ENCODE peak calls at places on chromosomes 3 and 15, in ten cellular contexts. V is Peyer's patch, U is heart right ventricle, J is brain microvascular endothelial cell, X is tibial nerve, W is GM12878, H is ovary, F is heart left ventricle, Z is left ventricle myocardium inferior, I is H9. G is an unnamed sample. For H3K27me3, the result is how much of the 10 kb centered on the place peaks cover.

GRCh38 chr15:59313703-59314332 is 58.9 kb downstream of the MYO1E start:
- DNase-seq in I (no peak), X (peak), Z (peak), V (peak), U (peak), H (peak), F (peak), J (no peak), W (peak), G (peak)

GRCh38 chr15:29294732-29295131 is 25.1 kb upstream of the NSMCE3 start:
- DNase-seq in X (no peak), H (no peak), U (no peak), F (no peak), J (no peak), W (no peak), I (no peak), Z (no peak), V (no peak), G (no peak)

GRCh38 chr15:54150255-54150654 is 172.0 kb downstream of the UNC13C start:
- DNase-seq in J (peak), I (no peak), H (no peak), Z (no peak), W (peak), U (no peak), X (no peak), F (no peak), V (no peak), G (no peak)

GRCh38 chr3:11899826-11900225 is 53.1 kb upstream of the TAMM41 start:
- DNase-seq in H (no peak), Z (no peak), F (no peak), W (no peak), J (no peak), U (no peak), I (no peak), X (no peak), V (no peak), G (no peak)

GRCh38 chr3:43770426-43771103 is 79.8 kb downstream of the ABHD5 start:
- DNase-seq in I (no peak), Z (peak), V (peak), W (no peak), H (peak), U (peak), X (peak), J (peak), F (peak), G (peak)

GRCh38 chr3:65596511-65597224 is 442.1 kb downstream of the MAGI1 start:
- DNase-seq in J (no peak), W (no peak), I (no peak), U (no peak), H (no peak), X (no peak), Z (no peak), F (no peak), V (no peak), G (no peak)

GRCh38 chr3:126523745-126524428 is at the start of gene CHST13:
- DNase-seq in X (no peak), J (no peak), Z (peak), U (peak), H (no peak), F (no peak), W (no peak), I (peak), V (no peak), G (peak)

GRCh38 chr15:82571722-82572222 is 31.5 kb upstream of the RPS17 start:
- DNase-seq in U (peak), Z (peak), X (peak), W (no peak), F (peak), H (peak), I (peak), J (peak), V (no peak), G (peak)

GRCh38 chr3:159724627-159725026 is 264.0 kb upstream of the IL12A start:
- DNase-seq in Z (no peak), J (no peak), I (no peak), W (no peak), X (no peak), H (no peak), F (no peak), U (no peak), V (no peak), G (no peak)
- TF ChIP-seq CTCF in Z (no peak), J (no peak), I (no peak), W (no peak), X (no peak), H (no peak), F (no peak), U (no peak), V (no peak), G (no peak)

GRCh38 chr15:52788099-52788986 is 1.8 kb downstream of the ONECUT1 start:
- DNase-seq in U (no peak), Z (no peak), W (no peak), I (peak), F (no peak), V (no peak), H (no peak), X (no peak), J (no peak), G (no peak)

GRCh38 chr15:52790166-52790708 is at the start of gene ONECUT1:
- DNase-seq in X (no peak), V (no peak), H (no peak), W (no peak), Z (peak), I (peak), F (no peak), U (peak), J (no peak), G (peak)

GRCh38 chr15:52787549-52788098 is 2.5 kb downstream of the ONECUT1 start:
- DNase-seq in X (no peak), I (no peak), H (no peak), W (no peak), J (no peak), U (no peak), F (no peak), Z (no peak), V (no peak), G (peak)

GRCh38 chr15:52789601-52790165 is 453 bp downstream of the ONECUT1 start:
- DNase-seq in W (no peak), F (no peak), J (no peak), Z (no peak), I (no peak), H (no peak), V (no peak), X (no peak), U (no peak), G (peak)

DNA sequence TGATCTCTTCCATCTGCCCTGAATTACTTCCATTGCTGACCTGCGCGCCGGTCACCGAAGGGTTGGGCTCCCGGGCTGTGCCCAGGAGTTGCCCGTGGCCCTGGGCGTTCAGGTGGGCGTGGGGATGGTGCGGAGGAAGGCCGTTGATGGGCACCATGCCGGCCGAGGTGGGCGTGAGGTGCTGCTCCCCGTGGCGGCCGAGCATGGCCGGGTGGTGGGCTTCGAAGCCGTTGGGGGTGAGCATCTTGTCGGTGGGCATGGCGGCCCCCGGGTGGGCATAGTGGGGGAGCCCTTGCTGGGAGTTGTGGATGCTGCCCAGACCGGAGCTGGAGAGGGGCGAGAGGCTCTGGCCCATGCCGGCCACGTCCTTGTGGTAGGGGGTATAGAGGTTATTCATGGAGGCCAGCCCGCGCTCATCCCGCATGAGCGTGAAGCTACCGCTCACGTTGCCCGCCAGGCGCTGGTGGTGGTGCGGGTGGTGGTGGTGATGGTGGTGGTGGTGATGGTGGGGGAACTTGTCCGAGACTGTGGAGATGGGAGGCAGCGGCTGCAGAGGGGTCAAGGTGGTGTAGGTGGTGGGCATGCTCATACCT is 1.0 kb downstream of the ONECUT1 start:
- DNase-seq in Z (no peak), V (no peak), I (no peak), U (no peak), H (no peak), X (no peak), W (no peak), J (no peak), F (no peak), G (peak)
- H3K27me3 ChIP-seq in Z (half or more), V (half or more), I (half or more), U (half or more), H (under half), X (under half), W (under half), J (half or more), F (under half), G (under half)

DNA sequence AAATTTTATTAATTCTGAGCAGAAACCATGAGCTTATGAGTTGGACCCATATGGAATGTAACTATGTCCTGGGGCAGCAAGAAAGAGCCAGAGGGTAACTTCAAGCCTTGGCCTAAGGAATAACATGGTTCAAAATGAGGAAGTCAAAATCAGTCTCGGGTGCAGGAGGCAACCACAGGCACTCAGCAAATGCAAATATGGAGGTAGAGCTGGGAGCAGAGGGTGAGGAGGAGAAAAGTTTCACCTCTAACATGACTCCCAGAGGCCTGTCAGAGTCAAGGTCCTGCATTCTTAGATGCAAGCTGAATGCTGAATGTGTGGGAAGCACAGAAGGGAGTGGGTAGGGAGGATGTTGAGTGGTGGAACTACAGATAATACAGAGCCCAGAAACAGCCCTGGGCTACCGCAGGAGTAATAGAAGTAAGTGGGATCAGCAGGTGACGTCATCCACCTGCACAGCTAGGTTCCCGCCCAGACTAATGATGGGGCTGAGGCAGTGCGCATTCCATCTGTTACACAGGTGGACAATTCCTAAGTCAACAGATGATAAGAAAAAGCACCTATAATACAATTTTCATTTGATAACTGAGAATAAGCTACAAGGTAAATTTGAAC is 279.8 kb upstream of the ARRDC4 start:
- DNase-seq in U (no peak), V (no peak), I (no peak), X (no peak), Z (no peak), F (no peak), W (no peak), H (no peak), J (no peak), G (no peak)
- TF ChIP-seq CTCF in U (no peak), V (no peak), I (no peak), X (no peak), Z (no peak), F (no peak), W (no peak), H (no peak), J (no peak), G (no peak)

DNA sequence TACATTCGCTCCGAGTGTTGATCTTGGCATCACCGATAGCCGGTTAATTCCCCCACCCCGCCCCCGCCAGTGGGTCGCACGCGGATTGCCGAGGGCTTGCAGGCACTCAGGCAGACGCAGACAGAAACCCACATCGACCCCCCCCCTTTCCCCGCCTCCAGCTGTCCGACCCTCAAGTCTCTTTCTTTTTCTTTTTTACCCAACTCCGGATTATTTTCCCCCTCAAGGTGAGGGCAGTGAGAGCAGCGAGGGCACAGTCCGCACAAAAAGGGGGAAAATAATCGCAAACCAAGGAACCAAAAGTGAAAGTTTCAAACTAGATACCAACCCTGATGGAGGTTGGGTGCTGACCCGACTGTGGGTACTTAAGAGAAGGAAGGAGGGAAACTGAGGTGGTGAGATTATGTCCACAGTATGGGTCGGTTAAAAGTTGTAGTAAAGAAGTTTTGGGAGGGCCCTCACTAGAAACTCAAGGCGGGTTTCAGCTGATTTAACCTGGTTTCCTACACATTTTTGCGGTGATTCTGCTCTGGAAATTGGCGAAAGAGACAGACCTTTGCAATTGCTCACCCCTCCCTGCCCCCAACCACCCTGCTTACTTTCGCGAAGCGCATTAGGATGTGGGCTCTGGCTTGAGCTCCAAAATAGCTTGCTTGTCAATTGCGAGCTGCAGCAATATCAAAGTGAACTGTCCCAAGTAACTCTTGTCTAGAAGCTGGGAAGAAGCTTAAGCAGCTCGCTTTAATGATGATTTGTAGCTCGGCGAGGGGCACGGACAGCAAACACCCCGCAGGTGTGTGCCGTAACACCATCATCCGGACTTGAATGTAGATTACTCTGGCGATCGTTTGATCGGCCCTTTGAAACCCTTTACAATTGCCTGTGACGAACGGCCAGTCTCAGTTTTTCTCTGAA is 15.7 kb downstream of the SOX2 start:
- DNase-seq in F (no peak), V (no peak), H (no peak), J (no peak), U (no peak), W (no peak), I (peak), X (no peak), Z (no peak), G (no peak)
- H3K27me3 ChIP-seq in F (half or more), V (half or more), H (under half), J (half or more), U (half or more), W (under half), I (under half), X (under half), Z (half or more), G (half or more)

GRCh38 chr15:65076486-65077290 is at the start of gene KBTBD13:
- DNase-seq in X (no peak), I (no peak), V (no peak), Z (no peak), J (no peak), H (no peak), U (no peak), F (peak), W (no peak), G (no peak)

GRCh38 chr15:65079580-65079979 is 3.0 kb downstream of the KBTBD13 start:
- DNase-seq in X (no peak), W (no peak), H (no peak), I (no peak), U (no peak), F (no peak), V (no peak), Z (no peak), J (no peak), G (no peak)

GRCh38 chr15:65081270-65081669 is 4.7 kb downstream of the KBTBD13 start:
- DNase-seq in U (no peak), W (no peak), I (no peak), J (no peak), H (no peak), V (no peak), F (no peak), X (no peak), Z (no peak), G (no peak)

GRCh38 chr15:65077291-65077980 is 890 bp downstream of the KBTBD13 start:
- DNase-seq in V (no peak), I (no peak), U (no peak), X (no peak), H (no peak), J (no peak), W (no peak), F (no peak), Z (no peak), G (no peak)

GRCh38 chr15:65077981-65078352 is 1.4 kb downstream of the KBTBD13 start:
- DNase-seq in I (peak), H (peak), V (peak), F (peak), U (peak), W (no peak), J (peak), X (peak), Z (peak), G (peak)
- TF ChIP-seq CTCF in I (peak), H (peak), V (no peak), F (peak), U (peak), W (peak), J (peak), X (peak), Z (peak), G (peak)

DNA sequence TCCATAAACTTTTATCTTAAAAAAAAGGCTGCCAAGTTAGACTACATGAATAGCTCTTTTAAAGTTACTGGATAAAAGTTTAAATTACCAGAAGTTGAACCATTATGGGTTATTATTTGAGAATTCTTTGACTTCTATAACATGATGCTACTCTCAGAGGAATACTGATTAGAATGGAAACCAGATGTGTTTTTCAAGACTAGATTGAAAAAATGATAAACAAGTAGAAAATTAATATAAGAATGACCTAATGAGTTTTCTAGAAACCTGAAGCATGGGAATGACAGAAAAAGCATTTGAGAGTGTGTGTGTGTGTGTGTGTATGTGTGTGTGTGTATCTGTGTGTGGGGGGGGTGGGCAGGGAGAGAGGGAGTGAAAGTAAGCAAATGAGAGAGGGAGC is 12.4 kb upstream of the FGF7 start:
- DNase-seq in W (no peak), X (no peak), V (no peak), Z (no peak), H (no peak), U (no peak), F (no peak), I (no peak), J (no peak), G (no peak)
- H3K27me3 ChIP-seq in W (under half), X (under half), V (under half), Z (under half), H (under half), U (under half), F (under half), I (under half), J (under half), G (under half)

GRCh38 chr3:122618614-122619013 is 41.2 kb downstream of the PARP15 start:
- DNase-seq in I (no peak), Z (no peak), V (no peak), W (no peak), X (no peak), J (no peak), F (no peak), H (no peak), U (no peak), G (no peak)
- TF ChIP-seq CTCF in I (peak), Z (no peak), V (no peak), W (no peak), X (no peak), J (peak), F (no peak), H (no peak), U (no peak), G (no peak)

DNA sequence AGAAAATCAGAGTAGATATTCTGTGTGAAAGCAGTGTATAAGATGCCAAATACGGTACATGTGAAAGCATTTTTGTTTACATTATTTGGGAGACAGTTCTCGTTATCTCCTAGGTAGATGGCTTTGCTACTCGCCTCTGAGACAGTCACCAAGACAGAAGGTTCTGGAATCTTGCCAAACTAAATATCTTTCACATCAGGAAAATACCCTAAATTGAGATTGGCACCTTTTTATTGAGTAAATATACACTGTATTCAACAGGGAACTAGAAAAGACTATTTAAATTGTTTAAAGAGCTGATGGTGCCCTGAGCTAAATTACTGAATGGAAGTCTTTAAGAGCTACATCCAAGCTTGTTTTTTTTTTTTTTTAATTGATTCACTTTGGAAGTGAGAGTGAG is 3.4 kb downstream of the FGD5 start:
- DNase-seq in I (no peak), V (no peak), W (no peak), X (no peak), J (no peak), F (no peak), H (no peak), U (no peak), Z (no peak), G (no peak)
- H3K27me3 ChIP-seq in I (under half), V (under half), W (under half), X (under half), J (under half), F (under half), H (under half), U (under half), Z (half or more), G (under half)

GRCh38 chr15:69749797-69750196 is 297.2 kb downstream of the RPLP1 start:
- DNase-seq in F (no peak), Z (no peak), V (no peak), U (no peak), H (no peak), J (no peak), X (no peak), I (no peak), W (no peak), G (no peak)
- TF ChIP-seq CTCF in F (no peak), Z (peak), V (no peak), U (no peak), H (no peak), J (peak), X (no peak), I (peak), W (peak), G (no peak)

G was measured in pancreas.